ENCODE peak calls at places on chromosomes 3 and 15, in seven cellular contexts. One of them, this sample, is unnamed.

GRCh38 chr3:172709776-172710708 is 825 bp downstream of the NCEH1 start:
- DNase-seq in uterus: peak
- DNase-seq in cerebellum: peak
- DNase-seq in mesothelial cell of epicardium: peak
- DNase-seq in GM04504: no peak
- DNase-seq in GM23248: peak
- DNase-seq in renal cortical epithelial cell: peak
- DNase-seq in this sample: peak

GRCh38 chr15:67469680-67470079 is 51.3 kb upstream of the C15orf61 start:
- DNase-seq in uterus: no peak
- DNase-seq in cerebellum: no peak
- DNase-seq in mesothelial cell of epicardium: no peak
- DNase-seq in GM04504: no peak
- DNase-seq in GM23248: no peak
- DNase-seq in renal cortical epithelial cell: no peak
- DNase-seq in this sample: no peak

GRCh38 chr3:56001537-56001936 is 466.7 kb downstream of the ERC2 start:
- DNase-seq in uterus: no peak
- DNase-seq in cerebellum: no peak
- DNase-seq in mesothelial cell of epicardium: no peak
- DNase-seq in GM04504: no peak
- DNase-seq in GM23248: no peak
- DNase-seq in renal cortical epithelial cell: peak
- DNase-seq in this sample: no peak

GRCh38 chr15:86743283-86743903 is 663.7 kb downstream of the AGBL1 start:
- DNase-seq in uterus: no peak
- DNase-seq in cerebellum: no peak
- DNase-seq in mesothelial cell of epicardium: peak
- DNase-seq in GM04504: no peak
- DNase-seq in GM23248: no peak
- DNase-seq in renal cortical epithelial cell: peak
- DNase-seq in this sample: peak

GRCh38 chr3:160797306-160797705 is 41.3 kb downstream of the PPM1L start:
- DNase-seq in uterus: no peak
- DNase-seq in cerebellum: no peak
- DNase-seq in mesothelial cell of epicardium: no peak
- DNase-seq in GM04504: no peak
- DNase-seq in GM23248: no peak
- DNase-seq in renal cortical epithelial cell: peak
- DNase-seq in this sample: no peak

GRCh38 chr3:179015551-179016020 is 56.0 kb downstream of the ZMAT3 start:
- DNase-seq in uterus: peak
- DNase-seq in cerebellum: peak
- DNase-seq in mesothelial cell of epicardium: no peak
- DNase-seq in GM04504: peak
- DNase-seq in GM23248: peak
- DNase-seq in renal cortical epithelial cell: peak
- DNase-seq in this sample: no peak

GRCh38 chr3:132606085-132606484 is 9.0 kb downstream of the ACKR4 start:
- DNase-seq in uterus: no peak
- DNase-seq in cerebellum: no peak
- DNase-seq in mesothelial cell of epicardium: no peak
- DNase-seq in GM04504: peak
- DNase-seq in GM23248: peak
- DNase-seq in renal cortical epithelial cell: no peak
- DNase-seq in this sample: no peak

GRCh38 chr15:67835349-67836133 is 4.3 kb downstream of the RNU6-1 start:
- DNase-seq in uterus: no peak
- DNase-seq in cerebellum: no peak
- DNase-seq in mesothelial cell of epicardium: no peak
- DNase-seq in GM04504: no peak
- DNase-seq in GM23248: no peak
- DNase-seq in renal cortical epithelial cell: no peak
- DNase-seq in this sample: no peak

GRCh38 chr3:151383111-151383510 is 1.4 kb downstream of the P2RY12 start:
- DNase-seq in uterus: no peak
- DNase-seq in cerebellum: no peak
- DNase-seq in mesothelial cell of epicardium: no peak
- DNase-seq in GM04504: no peak
- DNase-seq in GM23248: no peak
- DNase-seq in renal cortical epithelial cell: no peak
- DNase-seq in this sample: no peak

GRCh38 chr3:178367817-178368617 is 168.2 kb upstream of the KCNMB2 start:
- DNase-seq in uterus: no peak
- DNase-seq in cerebellum: peak
- DNase-seq in mesothelial cell of epicardium: no peak
- DNase-seq in GM04504: no peak
- DNase-seq in GM23248: peak
- DNase-seq in renal cortical epithelial cell: no peak
- DNase-seq in this sample: no peak

GRCh38 chr3:64995857-64996564 is 308.2 kb upstream of the ADAMTS9 start:
- DNase-seq in uterus: no peak
- DNase-seq in cerebellum: no peak
- DNase-seq in mesothelial cell of epicardium: no peak
- DNase-seq in GM04504: no peak
- DNase-seq in GM23248: no peak
- DNase-seq in renal cortical epithelial cell: no peak
- DNase-seq in this sample: no peak

GRCh38 chr3:187941848-187942194 is 196.6 kb upstream of the BCL6 start:
- DNase-seq in uterus: no peak
- DNase-seq in cerebellum: no peak
- DNase-seq in mesothelial cell of epicardium: no peak
- DNase-seq in GM04504: no peak
- DNase-seq in GM23248: no peak
- DNase-seq in renal cortical epithelial cell: no peak
- DNase-seq in this sample: no peak

This sample was measured in left cardiac atrium.